ENCODE peak calls at places on chromosomes 4 and X, in seven cellular contexts. B is mesendoderm, Z is H9, X is IMR-90, M is H1, A is mesenchymal stem cell, F is trophoblast cell. L is an unnamed sample. For H3K4me1, the result is how much of the 10 kb centered on the place peaks cover.

GRCh38 chr4:124952601-124953000 is 240.1 kb upstream of the ANKRD50 start:
- DNase-seq in B (no peak), A (no peak), Z (no peak), F (no peak), X (no peak), M (no peak), L (no peak)

GRCh38 chrX:57607295-57608187 is 15.7 kb downstream of the ZXDB start:
- DNase-seq in M (no peak), Z (no peak), X (no peak), A (no peak), F (no peak), B (peak), L (no peak)

GRCh38 chrX:46545111-46546005 is at the start of gene ZNF674:
- DNase-seq in F (peak), B (peak), A (peak), X (peak), M (peak), Z (peak), L (peak)

GRCh38 chr4:71296945-71297344 is 41.9 kb upstream of the SLC4A4 start:
- DNase-seq in A (no peak), F (peak), X (no peak), M (no peak), Z (no peak), B (no peak), L (no peak)

GRCh38 chrX:48854898-48855297 is 19.5 kb upstream of the PCSK1N start:
- DNase-seq in Z (no peak), X (no peak), A (peak), M (no peak), F (no peak), B (peak), L (no peak)

GRCh38 chrX:136689441-136689840 is 41.5 kb downstream of the CD40LG start:
- DNase-seq in B (peak), F (no peak), X (peak), Z (no peak), A (peak), M (no peak), L (peak)

GRCh38 chrX:11341274-11342256 is 48.4 kb downstream of the AMELX start:
- DNase-seq in M (no peak), B (peak), F (peak), Z (no peak), X (peak), A (peak), L (no peak)

GRCh38 chrX:153933751-153934472 is 925 bp downstream of the NAA10 start:
- DNase-seq in A (peak), F (no peak), Z (no peak), M (no peak), B (no peak), X (peak), L (no peak)

GRCh38 chr4:140220053-140220452 is 66.1 kb upstream of the MAML3 start:
- DNase-seq in A (no peak), X (no peak), M (peak), F (no peak), Z (no peak), B (no peak), L (no peak)

GRCh38 chrX:38935561-38935960 is 134.3 kb downstream of the MID1IP1 start:
- DNase-seq in M (no peak), X (no peak), B (no peak), Z (no peak), F (no peak), A (no peak), L (no peak)

GRCh38 chrX:49166914-49167739 is 4.6 kb downstream of the MAGIX start:
- DNase-seq in Z (no peak), B (peak), F (no peak), M (peak), X (peak), A (peak), L (no peak)

GRCh38 chr4:38759077-38759789 is 23.6 kb downstream of the TLR10 start:
- DNase-seq in F (peak), M (peak), B (peak), Z (peak), X (peak), A (peak), L (peak)

GRCh38 chrX:17405225-17405969 is 30.4 kb downstream of the NHS start:
- DNase-seq in A (no peak), X (peak), F (peak), Z (no peak), M (no peak), B (peak), L (no peak)

GRCh38 chrX:31213941-31214340 is 142.1 kb upstream of the FTHL17 start:
- DNase-seq in X (peak), A (no peak), M (no peak), Z (no peak), B (peak), F (no peak), L (no peak)

GRCh38 chr4:62533573-62533972 is 1333.4 kb downstream of the ADGRL3 start:
- DNase-seq in M (no peak), Z (no peak), A (no peak), B (no peak), X (no peak), F (no peak), L (no peak)

GRCh38 chr4:153127773-153128494 is 76.3 kb upstream of the TRIM2 start:
- DNase-seq in Z (peak), X (peak), M (peak), F (peak), A (peak), B (peak), L (peak)

GRCh38 chr4:86432552-86433134 is 72.8 kb upstream of the MAPK10 start:
- DNase-seq in F (no peak), Z (no peak), M (no peak), X (no peak), B (no peak), A (no peak), L (no peak)

GRCh38 chrX:133570549-133570948 is 155.3 kb upstream of the GPC4 start:
- DNase-seq in B (no peak), M (no peak), A (no peak), Z (no peak), F (no peak), X (no peak), L (no peak)

GRCh38 chr4:2689825-2690700 is 66.1 kb downstream of the TNIP2 start:
- DNase-seq in M (no peak), B (no peak), A (no peak), Z (no peak), X (no peak), F (no peak), L (no peak)

GRCh38 chrX:25016938-25017598 is 1.3 kb upstream of the ARX start:
- DNase-seq in X (no peak), B (peak), F (no peak), A (no peak), M (no peak), Z (no peak), L (no peak)

GRCh38 chrX:118523920-118524319 is 28.3 kb downstream of the DOCK11 start:
- DNase-seq in F (no peak), X (no peak), Z (no peak), A (no peak), B (no peak), M (no peak), L (no peak)

GRCh38 chr4:16686195-16686594 is 212.2 kb downstream of the LDB2 start:
- DNase-seq in Z (no peak), M (no peak), A (peak), F (no peak), X (peak), B (no peak), L (no peak)
- H2AK5ac ChIP-seq in Z (no peak), M (no peak), A (no peak), F (no peak), X (peak), B (no peak), L (no peak)

DNA sequence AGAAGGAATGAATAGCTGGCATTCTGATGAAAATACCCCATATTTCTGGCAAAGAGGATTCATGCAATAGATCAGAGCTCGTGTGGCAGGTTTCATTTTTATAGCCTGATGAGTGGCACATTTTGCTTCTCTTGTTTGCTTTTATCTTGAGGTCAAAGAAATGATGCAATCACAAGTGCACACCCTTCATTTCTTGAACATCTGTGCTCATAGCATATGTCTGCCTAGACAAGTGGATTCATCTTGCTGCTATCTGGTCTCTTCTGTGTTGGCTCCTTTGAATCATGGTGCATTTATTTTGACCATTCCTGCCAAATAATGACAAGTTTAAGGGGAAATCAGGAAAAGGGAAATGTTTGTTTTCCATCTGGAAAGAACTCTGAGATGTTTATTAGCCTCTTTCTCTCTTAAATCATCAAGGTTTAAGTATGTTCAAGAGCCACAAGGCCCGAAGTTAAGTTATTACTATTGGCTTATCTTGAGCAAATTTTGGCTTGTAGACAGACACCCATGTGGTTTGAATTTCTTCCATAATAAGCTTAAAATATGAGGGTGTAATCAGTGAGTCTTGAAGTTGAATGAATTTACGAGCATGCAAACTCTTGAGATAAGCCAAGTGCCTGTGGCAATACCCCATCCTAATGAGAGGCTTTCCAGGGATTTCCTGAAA is 59.3 kb upstream of the HS3ST1 start:
- DNase-seq in A (peak), Z (no peak), F (no peak), X (no peak), B (no peak), M (no peak), L (no peak)
- H3K4me1 ChIP-seq in A (under half), Z (under half), F (under half), X (under half), B (under half), M (under half), L (under half)

GRCh38 chr4:74934016-74934821 is 1.3 kb downstream of the PARM1 start:
- DNase-seq in B (peak), Z (peak), X (peak), F (peak), A (peak), M (peak), L (no peak)
- H3K4ac ChIP-seq in B (no peak), Z (no peak), X (no peak), F (no peak), A (no peak), M (no peak), L (no peak)

GRCh38 chr4:76562161-76562560 is 127.1 kb downstream of the SHROOM3 start:
- DNase-seq in F (no peak), X (peak), Z (no peak), M (no peak), A (peak), B (no peak), L (no peak)
- H2AK5ac ChIP-seq in F (no peak), X (no peak), Z (no peak), M (no peak), A (no peak), B (no peak), L (no peak)

DNA sequence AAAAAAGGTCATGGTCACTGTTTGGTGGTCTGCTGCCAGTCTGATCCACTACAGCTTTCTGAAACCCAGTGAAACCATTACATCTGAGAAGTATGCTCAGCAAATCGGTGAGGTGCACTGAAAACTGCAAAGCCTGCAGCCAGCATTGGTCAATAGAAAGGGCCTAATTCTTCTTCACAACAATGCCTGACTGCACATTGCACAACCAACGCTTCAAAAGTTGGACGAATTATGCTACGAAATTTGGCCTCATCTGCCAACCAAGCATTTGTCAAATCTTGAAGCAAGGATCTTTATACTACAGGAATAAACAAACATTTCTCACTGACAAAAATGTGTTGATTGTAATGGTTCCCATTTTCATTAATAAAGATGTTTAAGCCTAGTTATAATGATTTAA is 90.4 kb downstream of the EIF4E start:
- DNase-seq in A (no peak), B (no peak), Z (no peak), X (no peak), M (no peak), F (no peak), L (no peak)
- H3K4me1 ChIP-seq in A (under half), B (under half), Z (under half), X (under half), M (under half), F (under half), L (under half)

GRCh38 chr4:185196437-185196836 is 7.4 kb downstream of the CFAP97 start:
- DNase-seq in M (no peak), B (no peak), A (no peak), Z (no peak), X (no peak), F (peak), L (no peak)
- H3K4ac ChIP-seq in M (no peak), B (no peak), A (no peak), Z (no peak), X (no peak), F (no peak), L (no peak)

GRCh38 chr4:165518658-165519057 is 139.8 kb downstream of the CPE start:
- DNase-seq in A (no peak), Z (no peak), X (no peak), B (no peak), M (no peak), F (no peak), L (no peak)

GRCh38 chr4:165517216-165517615 is 138.4 kb downstream of the CPE start:
- DNase-seq in X (no peak), Z (no peak), A (no peak), M (no peak), B (no peak), F (no peak), L (no peak)

GRCh38 chr4:165518024-165518616 is 139.3 kb downstream of the CPE start:
- DNase-seq in X (no peak), M (no peak), F (no peak), A (no peak), Z (no peak), B (no peak), L (no peak)

GRCh38 chr4:165522049-165522448 is 143.2 kb downstream of the CPE start:
- DNase-seq in F (no peak), A (no peak), B (no peak), M (no peak), X (no peak), Z (no peak), L (no peak)

GRCh38 chr4:165520071-165520470 is 141.3 kb downstream of the CPE start:
- DNase-seq in A (no peak), M (no peak), Z (no peak), X (no peak), F (no peak), B (no peak), L (no peak)
- H2AK5ac ChIP-seq in A (no peak), M (no peak), Z (no peak), X (no peak), F (no peak), B (no peak), L (no peak)

GRCh38 chr4:8101213-8101781 is 57.3 kb downstream of the ABLIM2 start:
- DNase-seq in B (no peak), M (no peak), F (peak), X (no peak), A (no peak), Z (no peak), L (no peak)

GRCh38 chr4:8101796-8102355 is 56.7 kb downstream of the ABLIM2 start:
- DNase-seq in B (no peak), Z (no peak), X (no peak), A (no peak), F (no peak), M (no peak), L (no peak)

GRCh38 chr4:8103421-8103820 is 55.2 kb downstream of the ABLIM2 start:
- DNase-seq in F (no peak), X (no peak), A (no peak), M (no peak), B (no peak), Z (no peak), L (no peak)

GRCh38 chr4:8103991-8104390 is 54.6 kb downstream of the ABLIM2 start:
- DNase-seq in X (no peak), Z (no peak), A (no peak), B (no peak), M (no peak), F (no peak), L (no peak)

GRCh38 chr4:8102831-8103230 is 55.8 kb downstream of the ABLIM2 start:
- DNase-seq in M (no peak), Z (no peak), B (no peak), A (no peak), F (no peak), X (no peak), L (no peak)
- H3K4me1 ChIP-seq in M (under half), Z (under half), B (under half), A (under half), F (under half), X (under half), L (under half)

GRCh38 chr4:74487771-74488170 is 42.8 kb downstream of the AREG start:
- DNase-seq in Z (no peak), M (no peak), F (no peak), B (no peak), X (no peak), A (no peak), L (no peak)
- H3K4ac ChIP-seq in Z (no peak), M (no peak), F (no peak), B (no peak), X (no peak), A (no peak), L (no peak)

GRCh38 chr4:103493450-103494159 is 226.2 kb downstream of the TACR3 start:
- DNase-seq in X (no peak), Z (no peak), A (no peak), B (no peak), M (no peak), F (peak), L (no peak)
- H2AK5ac ChIP-seq in X (no peak), Z (no peak), A (no peak), B (no peak), M (no peak), F (no peak), L (no peak)